ENCODE peak calls at places on chromosome 11, in nine cellular contexts. One of them, this sample, is unnamed.

GRCh38 chr11:11501546-11502274 is 120.1 kb downstream of the GALNT18 start:
- DNase-seq in NCI-H748 treated with DMSO at 0.1 percent for 48 hours: no peak
- DNase-seq in mesenteric fat pad: no peak
- DNase-seq in activated CD4-positive, alpha-beta T cell treated with anti-CD3 and anti-CD28 coated beads, Interleukin-2, amount 10 ng/mL, durations not matched to agents 7 days and 5 days: no peak
- DNase-seq in kidney glomerular epithelial cell: no peak
- DNase-seq in anterior cingulate cortex: no peak
- DNase-seq in NCI-H146: peak
- DNase-seq in effector memory CD8-positive, alpha-beta T cell: no peak
- DNase-seq in activated gamma-delta T cell treated with anti-CD3 and anti-CD28 coated beads, Interleukin-2, amount 50 U/mL, for 16 hours: no peak
- DNase-seq in this sample: no peak

GRCh38 chr11:118889796-118890195 is 6.1 kb downstream of the CXCR5 start:
- DNase-seq in activated CD4-positive, alpha-beta T cell treated with anti-CD3 and anti-CD28 coated beads, Interleukin-2, amount 10 ng/mL, durations not matched to agents 7 days and 5 days: no peak
- DNase-seq in kidney glomerular epithelial cell: no peak
- DNase-seq in effector memory CD8-positive, alpha-beta T cell: no peak
- DNase-seq in activated gamma-delta T cell treated with anti-CD3 and anti-CD28 coated beads, Interleukin-2, amount 50 U/mL, for 16 hours: no peak
- DNase-seq in NCI-H146: no peak
- DNase-seq in mesenteric fat pad: no peak
- DNase-seq in anterior cingulate cortex: no peak
- DNase-seq in NCI-H748 treated with DMSO at 0.1 percent for 48 hours: no peak
- DNase-seq in this sample: no peak

GRCh38 chr11:78940500-78941225 is 366.0 kb upstream of the NARS2 start:
- DNase-seq in activated gamma-delta T cell treated with anti-CD3 and anti-CD28 coated beads, Interleukin-2, amount 50 U/mL, for 16 hours: no peak
- DNase-seq in effector memory CD8-positive, alpha-beta T cell: no peak
- DNase-seq in anterior cingulate cortex: no peak
- DNase-seq in activated CD4-positive, alpha-beta T cell treated with anti-CD3 and anti-CD28 coated beads, Interleukin-2, amount 10 ng/mL, durations not matched to agents 7 days and 5 days: no peak
- DNase-seq in NCI-H146: peak
- DNase-seq in NCI-H748 treated with DMSO at 0.1 percent for 48 hours: peak
- DNase-seq in mesenteric fat pad: no peak
- DNase-seq in kidney glomerular epithelial cell: no peak
- DNase-seq in this sample: peak

GRCh38 chr11:29051935-29052334 is 943.7 kb downstream of the METTL15 start:
- DNase-seq in kidney glomerular epithelial cell: no peak
- DNase-seq in anterior cingulate cortex: no peak
- DNase-seq in mesenteric fat pad: no peak
- DNase-seq in activated CD4-positive, alpha-beta T cell treated with anti-CD3 and anti-CD28 coated beads, Interleukin-2, amount 10 ng/mL, durations not matched to agents 7 days and 5 days: no peak
- DNase-seq in NCI-H748 treated with DMSO at 0.1 percent for 48 hours: no peak
- DNase-seq in activated gamma-delta T cell treated with anti-CD3 and anti-CD28 coated beads, Interleukin-2, amount 50 U/mL, for 16 hours: no peak
- DNase-seq in effector memory CD8-positive, alpha-beta T cell: no peak
- DNase-seq in NCI-H146: no peak
- DNase-seq in this sample: no peak

GRCh38 chr11:79353706-79354105 is 87.1 kb downstream of the TENM4 start:
- DNase-seq in NCI-H748 treated with DMSO at 0.1 percent for 48 hours: no peak
- DNase-seq in anterior cingulate cortex: no peak
- DNase-seq in mesenteric fat pad: no peak
- DNase-seq in NCI-H146: no peak
- DNase-seq in kidney glomerular epithelial cell: no peak
- DNase-seq in activated gamma-delta T cell treated with anti-CD3 and anti-CD28 coated beads, Interleukin-2, amount 50 U/mL, for 16 hours: no peak
- DNase-seq in activated CD4-positive, alpha-beta T cell treated with anti-CD3 and anti-CD28 coated beads, Interleukin-2, amount 10 ng/mL, durations not matched to agents 7 days and 5 days: no peak
- DNase-seq in effector memory CD8-positive, alpha-beta T cell: no peak
- DNase-seq in this sample: no peak

GRCh38 chr11:92269021-92269420 is 44.4 kb downstream of the FAT3 start:
- DNase-seq in anterior cingulate cortex: no peak
- DNase-seq in kidney glomerular epithelial cell: peak
- DNase-seq in NCI-H748 treated with DMSO at 0.1 percent for 48 hours: no peak
- DNase-seq in activated CD4-positive, alpha-beta T cell treated with anti-CD3 and anti-CD28 coated beads, Interleukin-2, amount 10 ng/mL, durations not matched to agents 7 days and 5 days: no peak
- DNase-seq in NCI-H146: no peak
- DNase-seq in activated gamma-delta T cell treated with anti-CD3 and anti-CD28 coated beads, Interleukin-2, amount 50 U/mL, for 16 hours: no peak
- DNase-seq in mesenteric fat pad: no peak
- DNase-seq in effector memory CD8-positive, alpha-beta T cell: no peak
- DNase-seq in this sample: no peak

GRCh38 chr11:31813242-31813960 is 2.3 kb upstream of the PAX6 start:
- DNase-seq in effector memory CD8-positive, alpha-beta T cell: no peak
- DNase-seq in activated CD4-positive, alpha-beta T cell treated with anti-CD3 and anti-CD28 coated beads, Interleukin-2, amount 10 ng/mL, durations not matched to agents 7 days and 5 days: no peak
- DNase-seq in activated gamma-delta T cell treated with anti-CD3 and anti-CD28 coated beads, Interleukin-2, amount 50 U/mL, for 16 hours: no peak
- DNase-seq in mesenteric fat pad: no peak
- DNase-seq in NCI-H146: no peak
- DNase-seq in NCI-H748 treated with DMSO at 0.1 percent for 48 hours: no peak
- DNase-seq in anterior cingulate cortex: no peak
- DNase-seq in kidney glomerular epithelial cell: no peak
- DNase-seq in this sample: no peak

GRCh38 chr11:133896028-133896427 is 50.7 kb upstream of the SPATA19 start:
- DNase-seq in anterior cingulate cortex: no peak
- DNase-seq in activated gamma-delta T cell treated with anti-CD3 and anti-CD28 coated beads, Interleukin-2, amount 50 U/mL, for 16 hours: no peak
- DNase-seq in activated CD4-positive, alpha-beta T cell treated with anti-CD3 and anti-CD28 coated beads, Interleukin-2, amount 10 ng/mL, durations not matched to agents 7 days and 5 days: peak
- DNase-seq in mesenteric fat pad: no peak
- DNase-seq in NCI-H748 treated with DMSO at 0.1 percent for 48 hours: no peak
- DNase-seq in NCI-H146: no peak
- DNase-seq in effector memory CD8-positive, alpha-beta T cell: no peak
- DNase-seq in kidney glomerular epithelial cell: no peak
- DNase-seq in this sample: no peak

GRCh38 chr11:36953986-36954385 is 355.9 kb upstream of the RAG2 start:
- DNase-seq in mesenteric fat pad: no peak
- DNase-seq in anterior cingulate cortex: no peak
- DNase-seq in NCI-H146: no peak
- DNase-seq in NCI-H748 treated with DMSO at 0.1 percent for 48 hours: no peak
- DNase-seq in activated gamma-delta T cell treated with anti-CD3 and anti-CD28 coated beads, Interleukin-2, amount 50 U/mL, for 16 hours: no peak
- DNase-seq in activated CD4-positive, alpha-beta T cell treated with anti-CD3 and anti-CD28 coated beads, Interleukin-2, amount 10 ng/mL, durations not matched to agents 7 days and 5 days: no peak
- DNase-seq in kidney glomerular epithelial cell: no peak
- DNase-seq in effector memory CD8-positive, alpha-beta T cell: no peak
- DNase-seq in this sample: no peak

GRCh38 chr11:2380807-2381350 is 3.8 kb downstream of the CD81 start:
- DNase-seq in activated CD4-positive, alpha-beta T cell treated with anti-CD3 and anti-CD28 coated beads, Interleukin-2, amount 10 ng/mL, durations not matched to agents 7 days and 5 days: no peak
- DNase-seq in anterior cingulate cortex: peak
- DNase-seq in effector memory CD8-positive, alpha-beta T cell: no peak
- DNase-seq in activated gamma-delta T cell treated with anti-CD3 and anti-CD28 coated beads, Interleukin-2, amount 50 U/mL, for 16 hours: no peak
- DNase-seq in mesenteric fat pad: no peak
- DNase-seq in kidney glomerular epithelial cell: no peak
- DNase-seq in NCI-H146: no peak
- DNase-seq in NCI-H748 treated with DMSO at 0.1 percent for 48 hours: no peak
- DNase-seq in this sample: no peak

GRCh38 chr11:104649002-104649401 is 249.3 kb downstream of the CASP12 start:
- DNase-seq in activated gamma-delta T cell treated with anti-CD3 and anti-CD28 coated beads, Interleukin-2, amount 50 U/mL, for 16 hours: no peak
- DNase-seq in effector memory CD8-positive, alpha-beta T cell: no peak
- DNase-seq in NCI-H146: no peak
- DNase-seq in mesenteric fat pad: no peak
- DNase-seq in activated CD4-positive, alpha-beta T cell treated with anti-CD3 and anti-CD28 coated beads, Interleukin-2, amount 10 ng/mL, durations not matched to agents 7 days and 5 days: no peak
- DNase-seq in anterior cingulate cortex: no peak
- DNase-seq in NCI-H748 treated with DMSO at 0.1 percent for 48 hours: no peak
- DNase-seq in kidney glomerular epithelial cell: no peak
- DNase-seq in this sample: no peak

GRCh38 chr11:106397787-106398355 is 320.4 kb downstream of the AASDHPPT start:
- DNase-seq in kidney glomerular epithelial cell: no peak
- DNase-seq in effector memory CD8-positive, alpha-beta T cell: no peak
- DNase-seq in NCI-H748 treated with DMSO at 0.1 percent for 48 hours: no peak
- DNase-seq in anterior cingulate cortex: no peak
- DNase-seq in activated CD4-positive, alpha-beta T cell treated with anti-CD3 and anti-CD28 coated beads, Interleukin-2, amount 10 ng/mL, durations not matched to agents 7 days and 5 days: no peak
- DNase-seq in NCI-H146: no peak
- DNase-seq in activated gamma-delta T cell treated with anti-CD3 and anti-CD28 coated beads, Interleukin-2, amount 50 U/mL, for 16 hours: no peak
- DNase-seq in mesenteric fat pad: no peak
- DNase-seq in this sample: no peak

GRCh38 chr11:134026655-134027343 is 42.1 kb upstream of the JAM3 start:
- DNase-seq in effector memory CD8-positive, alpha-beta T cell: no peak
- DNase-seq in activated gamma-delta T cell treated with anti-CD3 and anti-CD28 coated beads, Interleukin-2, amount 50 U/mL, for 16 hours: no peak
- DNase-seq in anterior cingulate cortex: no peak
- DNase-seq in NCI-H748 treated with DMSO at 0.1 percent for 48 hours: peak
- DNase-seq in NCI-H146: peak
- DNase-seq in activated CD4-positive, alpha-beta T cell treated with anti-CD3 and anti-CD28 coated beads, Interleukin-2, amount 10 ng/mL, durations not matched to agents 7 days and 5 days: no peak
- DNase-seq in mesenteric fat pad: no peak
- DNase-seq in kidney glomerular epithelial cell: no peak
- DNase-seq in this sample: peak

This sample was measured in NCI-H1105.